ENCODE peak calls at places on chromosomes 12 and 14, in five cellular contexts. One of them, this sample, is unnamed.

GRCh38 chr14:106343636-106344035 is 817.3 kb downstream of the TMEM121 start:
- DNase-seq in H9: no peak
- DNase-seq in IMR-90: no peak
- DNase-seq in H1: no peak
- DNase-seq in neuronal stem cell: no peak
- DNase-seq in this sample: no peak

GRCh38 chr12:65164774-65165173 is 4.6 kb upstream of the LEMD3 start:
- DNase-seq in H9: no peak
- DNase-seq in IMR-90: no peak
- DNase-seq in H1: no peak
- DNase-seq in neuronal stem cell: no peak
- DNase-seq in this sample: no peak

GRCh38 chr12:57888407-57889157 is 42.1 kb upstream of the CTDSP2 start:
- DNase-seq in H9: peak; percentile 72
- DNase-seq in IMR-90: peak; percentile 76
- DNase-seq in H1: no peak
- DNase-seq in neuronal stem cell: no peak
- DNase-seq in this sample: peak; percentile 75

GRCh38 chr12:113413488-113413939 is 8.7 kb upstream of the SDSL start:
- DNase-seq in H9: no peak
- DNase-seq in IMR-90: peak; percentile 9
- DNase-seq in H1: no peak
- DNase-seq in neuronal stem cell: no peak
- DNase-seq in this sample: peak; percentile 69

GRCh38 chr14:22532345-22533056 is 56.5 kb downstream of the DAD1 start:
- DNase-seq in H9: no peak
- DNase-seq in IMR-90: peak; percentile 49
- DNase-seq in H1: no peak
- DNase-seq in neuronal stem cell: no peak
- DNase-seq in this sample: no peak

GRCh38 chr12:47711448-47711847 is 5.6 kb upstream of the RPAP3 start:
- DNase-seq in H9: peak; percentile 17
- DNase-seq in IMR-90: no peak
- DNase-seq in H1: no peak
- DNase-seq in neuronal stem cell: no peak
- DNase-seq in this sample: no peak

GRCh38 chr14:95190857-95191256 is 33.5 kb upstream of the DICER1 start:
- DNase-seq in H9: no peak
- DNase-seq in IMR-90: no peak
- DNase-seq in H1: no peak
- DNase-seq in neuronal stem cell: no peak
- DNase-seq in this sample: no peak

GRCh38 chr14:74281069-74281468 is 21.7 kb downstream of the ABCD4 start:
- DNase-seq in H9: no peak
- DNase-seq in IMR-90: no peak
- DNase-seq in H1: no peak
- DNase-seq in neuronal stem cell: no peak
- DNase-seq in this sample: no peak

GRCh38 chr12:110001596-110001995 is 2.4 kb downstream of the ANKRD13A start:
- DNase-seq in H9: no peak
- DNase-seq in IMR-90: peak; percentile 92
- DNase-seq in H1: no peak
- DNase-seq in neuronal stem cell: no peak
- DNase-seq in this sample: no peak

GRCh38 chr14:21748869-21749303 is 75.3 kb upstream of the OR4E1 start:
- DNase-seq in H9: peak; percentile 62
- DNase-seq in IMR-90: peak; percentile 31
- DNase-seq in H1: peak; percentile 23
- DNase-seq in neuronal stem cell: peak; percentile 49
- DNase-seq in this sample: peak; percentile 83

GRCh38 chr12:31207799-31208465 is 118.0 kb downstream of the SINHCAF start:
- DNase-seq in H9: no peak
- DNase-seq in IMR-90: no peak
- DNase-seq in H1: no peak
- DNase-seq in neuronal stem cell: no peak
- DNase-seq in this sample: no peak

GRCh38 chr12:124828264-124829007 is 35.2 kb downstream of the SCARB1 start:
- DNase-seq in H9: no peak
- DNase-seq in IMR-90: peak; percentile 13
- DNase-seq in H1: no peak
- DNase-seq in neuronal stem cell: no peak
- DNase-seq in this sample: peak; percentile 60

GRCh38 chr14:70359076-70359424 is 433 bp downstream of the COX16 start:
- DNase-seq in H9: no peak
- DNase-seq in IMR-90: no peak
- DNase-seq in H1: no peak
- DNase-seq in neuronal stem cell: no peak
- DNase-seq in this sample: no peak

GRCh38 chr12:122513660-122514059 is 12.9 kb upstream of the ZCCHC8 start:
- DNase-seq in H9: no peak
- DNase-seq in IMR-90: no peak
- DNase-seq in H1: no peak
- DNase-seq in neuronal stem cell: no peak
- DNase-seq in this sample: no peak

GRCh38 chr14:55599250-55599879 is 19.4 kb downstream of the KTN1 start:
- DNase-seq in H9: no peak
- DNase-seq in IMR-90: no peak
- DNase-seq in H1: no peak
- DNase-seq in neuronal stem cell: no peak
- DNase-seq in this sample: no peak

GRCh38 chr14:67738740-67739504 is 37.2 kb downstream of the RDH12 start:
- DNase-seq in H9: no peak
- DNase-seq in IMR-90: peak; percentile 93
- DNase-seq in H1: no peak
- DNase-seq in neuronal stem cell: no peak
- DNase-seq in this sample: peak; percentile 3

GRCh38 chr14:80264698-80265097 is 53.4 kb upstream of the DIO2 start:
- DNase-seq in H9: no peak
- DNase-seq in IMR-90: no peak
- DNase-seq in H1: no peak
- DNase-seq in neuronal stem cell: no peak
- DNase-seq in this sample: no peak

GRCh38 chr14:33765251-33765650 is 185.6 kb downstream of the EGLN3 start:
- DNase-seq in H9: peak; percentile 65
- DNase-seq in IMR-90: no peak
- DNase-seq in H1: no peak
- DNase-seq in neuronal stem cell: peak; percentile 45
- DNase-seq in this sample: peak; percentile 93

GRCh38 chr12:109264095-109264942 is 44.8 kb downstream of the FOXN4 start:
- DNase-seq in H9: peak; percentile 96
- DNase-seq in IMR-90: peak; percentile 41
- DNase-seq in H1: peak; percentile 76
- DNase-seq in neuronal stem cell: peak; percentile 75
- DNase-seq in this sample: peak; percentile 92

GRCh38 chr14:61417141-61417540 is 95.8 kb downstream of the PRKCH start:
- DNase-seq in H9: no peak
- DNase-seq in IMR-90: no peak
- DNase-seq in H1: no peak
- DNase-seq in neuronal stem cell: no peak
- DNase-seq in this sample: no peak

GRCh38 chr14:61419201-61419600 is 97.8 kb downstream of the PRKCH start:
- DNase-seq in H9: no peak
- DNase-seq in IMR-90: no peak
- DNase-seq in H1: no peak
- DNase-seq in neuronal stem cell: no peak
- DNase-seq in this sample: no peak

GRCh38 chr14:61417890-61418455 is 96.6 kb downstream of the PRKCH start:
- DNase-seq in H9: no peak
- DNase-seq in IMR-90: no peak
- DNase-seq in H1: no peak
- DNase-seq in neuronal stem cell: no peak
- DNase-seq in this sample: no peak

GRCh38 chr14:61420326-61420725 is 98.9 kb downstream of the PRKCH start:
- DNase-seq in H9: no peak
- DNase-seq in IMR-90: peak; percentile 5
- DNase-seq in H1: peak; percentile 31
- DNase-seq in neuronal stem cell: no peak
- DNase-seq in this sample: peak; percentile 76

DNA sequence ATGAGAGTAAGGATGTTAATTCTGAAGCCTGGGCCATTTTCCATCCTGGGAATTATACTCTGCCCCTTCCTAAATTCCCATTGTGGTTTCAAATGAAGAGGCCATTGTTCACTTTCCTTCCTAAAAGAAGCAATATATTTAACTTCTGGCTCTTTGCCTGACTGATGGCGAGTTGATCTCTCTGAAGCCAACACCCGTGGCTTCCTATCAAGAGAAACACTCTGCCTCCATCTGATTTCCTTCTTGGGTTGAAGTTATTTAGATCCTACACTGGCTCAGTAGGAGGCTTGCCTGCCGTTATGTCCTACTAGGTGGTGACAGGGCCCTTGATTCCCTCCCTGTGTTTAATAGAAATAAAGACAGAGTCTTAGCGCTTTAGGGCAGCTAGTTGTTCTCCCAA is 97.4 kb downstream of the PRKCH start:
- DNase-seq in H9: no peak
- DNase-seq in IMR-90: no peak
- DNase-seq in H1: no peak
- DNase-seq in neuronal stem cell: no peak
- DNase-seq in this sample: no peak
- H4K8ac ChIP-seq in H9: no peak overlapping the region
- H4K8ac ChIP-seq in IMR-90: no peak overlapping the region
- H4K8ac ChIP-seq in H1: no peak overlapping the region
- H4K8ac ChIP-seq in neuronal stem cell: no peak overlapping the region
- H4K8ac ChIP-seq in this sample: no peak overlapping the region

GRCh38 chr12:32891526-32891925 is 5.1 kb downstream of the PKP2 start:
- DNase-seq in H9: no peak
- DNase-seq in IMR-90: no peak
- DNase-seq in H1: no peak
- DNase-seq in neuronal stem cell: no peak
- DNase-seq in this sample: no peak

GRCh38 chr12:32889073-32889760 is 7.4 kb downstream of the PKP2 start:
- DNase-seq in H9: no peak
- DNase-seq in IMR-90: no peak
- DNase-seq in H1: no peak
- DNase-seq in neuronal stem cell: no peak
- DNase-seq in this sample: no peak

GRCh38 chr12:32885831-32886230 is 10.7 kb downstream of the PKP2 start:
- DNase-seq in H9: no peak
- DNase-seq in IMR-90: no peak
- DNase-seq in H1: no peak
- DNase-seq in neuronal stem cell: no peak
- DNase-seq in this sample: no peak

GRCh38 chr12:32884962-32885361 is 11.6 kb downstream of the PKP2 start:
- DNase-seq in H9: no peak
- DNase-seq in IMR-90: no peak
- DNase-seq in H1: no peak
- DNase-seq in neuronal stem cell: no peak
- DNase-seq in this sample: no peak

GRCh38 chr12:32887058-32887457 is 9.5 kb downstream of the PKP2 start:
- DNase-seq in H9: no peak
- DNase-seq in IMR-90: no peak
- DNase-seq in H1: no peak
- DNase-seq in neuronal stem cell: no peak
- DNase-seq in this sample: no peak
- H4K8ac ChIP-seq in H9: no peak overlapping the region
- H4K8ac ChIP-seq in IMR-90: no peak overlapping the region
- H4K8ac ChIP-seq in H1: no peak overlapping the region
- H4K8ac ChIP-seq in neuronal stem cell: no peak overlapping the region
- H4K8ac ChIP-seq in this sample: no peak overlapping the region

DNA sequence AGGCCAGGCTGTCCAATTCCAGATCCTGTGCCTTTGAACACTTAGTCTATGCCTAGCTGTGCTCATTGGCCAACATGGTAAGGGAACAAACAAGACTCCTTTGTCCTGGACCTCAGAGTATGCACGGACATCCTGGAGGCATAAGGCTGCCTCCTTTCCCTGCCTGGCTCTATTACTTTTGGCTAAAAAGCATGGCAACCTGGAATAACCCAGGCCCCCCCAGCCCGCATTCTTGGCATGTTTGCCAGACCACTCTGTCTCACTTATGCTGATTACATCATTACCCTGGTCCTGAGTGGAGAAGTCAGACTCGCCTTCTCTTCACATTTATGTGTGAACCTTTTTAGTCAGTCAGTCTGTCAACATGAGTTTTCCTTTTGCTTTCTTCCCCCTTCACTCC is 58.0 kb upstream of the ELK3 start:
- DNase-seq in H9: no peak
- DNase-seq in IMR-90: peak; percentile 61
- DNase-seq in H1: no peak
- DNase-seq in neuronal stem cell: no peak
- DNase-seq in this sample: peak; percentile 74
- H4K8ac ChIP-seq in H9: no peak overlapping the region
- H4K8ac ChIP-seq in IMR-90: no peak overlapping the region
- H4K8ac ChIP-seq in H1: no peak overlapping the region
- H4K8ac ChIP-seq in neuronal stem cell: no peak overlapping the region
- H4K8ac ChIP-seq in this sample: no peak overlapping the region

DNA sequence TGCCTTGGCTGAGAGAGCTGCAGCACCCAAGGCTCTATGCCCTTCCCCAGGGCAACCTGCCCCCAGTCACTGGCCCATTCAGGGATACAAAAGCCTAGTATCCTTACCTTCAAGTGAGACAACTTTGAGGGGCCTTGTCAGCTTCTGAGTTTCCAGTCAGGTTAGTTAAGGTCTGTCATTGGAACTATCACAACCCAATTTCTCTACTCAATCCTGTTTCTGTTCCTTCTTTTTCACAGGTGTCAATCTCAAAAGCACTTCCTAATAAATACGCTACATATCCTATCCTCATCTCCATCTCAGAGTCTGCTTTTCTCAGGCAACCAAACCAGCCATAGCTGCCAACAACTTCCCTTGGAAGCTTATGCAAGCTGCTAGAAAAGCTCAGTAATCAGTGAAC is 4.9 kb upstream of the PTGDR start:
- DNase-seq in H9: no peak
- DNase-seq in IMR-90: no peak
- DNase-seq in H1: no peak
- DNase-seq in neuronal stem cell: no peak
- DNase-seq in this sample: no peak
- H4K8ac ChIP-seq in H9: no peak overlapping the region
- H4K8ac ChIP-seq in IMR-90: no peak overlapping the region
- H4K8ac ChIP-seq in H1: no peak overlapping the region
- H4K8ac ChIP-seq in neuronal stem cell: no peak overlapping the region
- H4K8ac ChIP-seq in this sample: no peak overlapping the region

GRCh38 chr12:56635539-56636117 is 5.5 kb upstream of the BAZ2A start:
- DNase-seq in H9: no peak
- DNase-seq in IMR-90: no peak
- DNase-seq in H1: no peak
- DNase-seq in neuronal stem cell: no peak
- DNase-seq in this sample: peak; percentile 51
- H4K8ac ChIP-seq in H9: no peak overlapping the region
- H4K8ac ChIP-seq in IMR-90: peak overlapping the region; percentile 69
- H4K8ac ChIP-seq in H1: no peak overlapping the region
- H4K8ac ChIP-seq in neuronal stem cell: no peak overlapping the region
- H4K8ac ChIP-seq in this sample: no peak overlapping the region

DNA sequence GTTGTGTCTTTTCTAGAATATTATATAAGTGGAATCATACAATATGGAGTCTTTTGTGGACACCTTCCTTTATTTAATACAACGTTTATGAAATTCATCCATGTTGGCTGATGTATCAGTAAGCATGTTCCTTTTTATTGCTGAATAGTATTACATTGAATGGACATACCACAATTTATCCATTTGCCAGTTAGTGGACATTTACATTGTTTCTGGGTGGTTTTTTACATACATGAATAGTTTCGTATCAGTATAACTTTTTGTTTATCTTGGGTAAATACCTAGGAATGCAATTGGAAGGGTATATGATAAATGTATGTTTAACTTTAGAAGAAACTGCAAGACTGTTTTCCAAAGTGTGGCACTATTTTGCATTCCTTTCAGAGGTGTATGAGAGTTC is 23.1 kb downstream of the IQSEC3 start:
- DNase-seq in H9: no peak
- DNase-seq in IMR-90: no peak
- DNase-seq in H1: no peak
- DNase-seq in neuronal stem cell: no peak
- DNase-seq in this sample: no peak
- H4K8ac ChIP-seq in H9: no peak overlapping the region
- H4K8ac ChIP-seq in IMR-90: no peak overlapping the region
- H4K8ac ChIP-seq in H1: no peak overlapping the region
- H4K8ac ChIP-seq in neuronal stem cell: no peak overlapping the region
- H4K8ac ChIP-seq in this sample: no peak overlapping the region

This sample was measured in mesendoderm.